ENCODE peak calls at places on chromosomes 4 and X, in five cellular contexts. One of them, this sample, is unnamed.

GRCh38 chr4:136865591-136865990 is 666.7 kb downstream of the PCDH18 start:
- DNase-seq in HCT116: no peak
- DNase-seq in left lung: no peak
- DNase-seq in fibroblast of pulmonary artery: no peak
- DNase-seq in gastrocnemius medialis: no peak
- DNase-seq in this sample: no peak

GRCh38 chrX:130172127-130172834 is 519 bp downstream of the RAB33A start:
- DNase-seq in left lung: no peak
- DNase-seq in HCT116: no peak
- DNase-seq in fibroblast of pulmonary artery: no peak
- DNase-seq in gastrocnemius medialis: no peak
- DNase-seq in this sample: no peak

GRCh38 chrX:75156537-75156945 is 458 bp upstream of the ABCB7 start:
- DNase-seq in left lung: no peak
- DNase-seq in HCT116: no peak
- DNase-seq in gastrocnemius medialis: no peak
- DNase-seq in fibroblast of pulmonary artery: peak; percentile 57
- DNase-seq in this sample: peak; percentile 49

GRCh38 chr4:155474758-155475157 is 98.0 kb upstream of the MAP9 start:
- DNase-seq in fibroblast of pulmonary artery: no peak
- DNase-seq in gastrocnemius medialis: no peak
- DNase-seq in HCT116: no peak
- DNase-seq in left lung: no peak
- DNase-seq in this sample: peak; percentile 33

GRCh38 chr4:85024671-85025070 is 58.2 kb upstream of the WDFY3 start:
- DNase-seq in gastrocnemius medialis: no peak
- DNase-seq in left lung: no peak
- DNase-seq in HCT116: no peak
- DNase-seq in fibroblast of pulmonary artery: no peak
- DNase-seq in this sample: no peak

GRCh38 chrX:39196192-39197102 is 395.2 kb downstream of the MID1IP1 start:
- DNase-seq in fibroblast of pulmonary artery: no peak
- DNase-seq in gastrocnemius medialis: peak; percentile 35
- DNase-seq in left lung: no peak
- DNase-seq in HCT116: peak; percentile 26
- DNase-seq in this sample: peak; percentile 37

GRCh38 chrX:129980043-129980442 is 2.4 kb upstream of the BCORL1 start:
- DNase-seq in left lung: peak; percentile 77
- DNase-seq in HCT116: no peak
- DNase-seq in fibroblast of pulmonary artery: no peak
- DNase-seq in gastrocnemius medialis: no peak
- DNase-seq in this sample: no peak

GRCh38 chr4:74754218-74754617 is 40.1 kb downstream of the BTC start:
- DNase-seq in HCT116: no peak
- DNase-seq in left lung: no peak
- DNase-seq in fibroblast of pulmonary artery: no peak
- DNase-seq in gastrocnemius medialis: no peak
- DNase-seq in this sample: no peak

GRCh38 chrX:23789386-23790146 is 6.6 kb downstream of the SAT1 start:
- DNase-seq in left lung: no peak
- DNase-seq in gastrocnemius medialis: no peak
- DNase-seq in HCT116: no peak
- DNase-seq in fibroblast of pulmonary artery: no peak
- DNase-seq in this sample: no peak

GRCh38 chr4:146855761-146856160 is 89.9 kb downstream of the TTC29 start:
- DNase-seq in HCT116: no peak
- DNase-seq in fibroblast of pulmonary artery: no peak
- DNase-seq in gastrocnemius medialis: no peak
- DNase-seq in left lung: no peak
- DNase-seq in this sample: no peak

GRCh38 chrX:124211312-124211942 is 121.0 kb upstream of the TEX13D start:
- DNase-seq in fibroblast of pulmonary artery: peak; percentile 20
- DNase-seq in gastrocnemius medialis: no peak
- DNase-seq in HCT116: peak; percentile 8
- DNase-seq in left lung: no peak
- DNase-seq in this sample: peak; percentile 6

DNA sequence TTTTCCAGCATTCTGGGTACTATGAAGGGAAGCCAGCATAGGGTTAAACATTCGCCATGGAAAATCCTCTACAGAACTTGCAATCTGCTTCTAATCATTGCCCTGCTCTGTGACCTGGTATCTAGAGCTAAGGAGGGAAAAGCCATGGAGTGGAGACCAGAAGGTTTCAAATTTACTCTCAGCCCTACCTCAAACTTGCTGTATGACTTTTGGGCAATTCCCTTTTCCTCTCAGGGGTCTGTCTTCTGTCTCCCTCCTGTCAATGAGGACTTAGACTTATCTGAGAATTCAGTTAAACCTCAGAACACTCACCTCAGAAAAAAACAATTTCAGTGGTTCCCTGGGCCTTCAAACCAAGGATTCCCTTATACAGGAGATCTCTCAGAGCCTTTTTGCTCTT is 29.1 kb downstream of the ARHGEF9 start:
- DNase-seq in left lung: no peak
- DNase-seq in fibroblast of pulmonary artery: no peak
- DNase-seq in HCT116: no peak
- DNase-seq in gastrocnemius medialis: no peak
- DNase-seq in this sample: no peak
- H3K4me3 ChIP-seq in left lung: peak overlapping the region; percentile 59
- H3K4me3 ChIP-seq in fibroblast of pulmonary artery: no peak overlapping the region
- H3K4me3 ChIP-seq in HCT116: peak overlapping the region; percentile 71
- H3K4me3 ChIP-seq in gastrocnemius medialis: no peak overlapping the region
- H3K4me3 ChIP-seq in this sample: peak overlapping the region; percentile 68

DNA sequence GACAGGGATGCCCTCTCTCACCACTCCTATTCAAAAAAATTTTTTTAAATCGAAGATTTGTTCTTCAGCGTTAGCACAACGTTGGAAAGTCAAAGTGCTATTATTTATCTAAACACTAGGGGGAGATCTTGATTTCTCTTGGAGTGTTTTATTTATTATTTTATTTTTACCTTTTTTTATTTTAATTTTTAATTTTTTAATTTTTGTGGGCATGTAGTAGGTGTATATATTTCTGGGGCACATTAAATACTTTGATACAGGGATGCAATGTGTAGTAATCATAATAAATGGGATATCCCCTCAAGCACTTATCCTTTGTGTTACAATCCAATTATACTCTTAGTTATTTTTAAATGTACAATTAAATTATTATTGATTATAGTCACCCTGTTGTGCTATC is 37.4 kb upstream of the SLC10A4 start:
- DNase-seq in HCT116: no peak
- DNase-seq in fibroblast of pulmonary artery: peak; percentile 49
- DNase-seq in gastrocnemius medialis: no peak
- DNase-seq in left lung: no peak
- DNase-seq in this sample: peak; percentile 31
- TF ChIP-seq CTCF in HCT116: peak; percentile 24
- TF ChIP-seq CTCF in fibroblast of pulmonary artery: peak; percentile 46
- TF ChIP-seq CTCF in gastrocnemius medialis: peak; percentile 47
- TF ChIP-seq CTCF in left lung: peak; percentile 45
- TF ChIP-seq CTCF in this sample: peak; percentile 37

DNA sequence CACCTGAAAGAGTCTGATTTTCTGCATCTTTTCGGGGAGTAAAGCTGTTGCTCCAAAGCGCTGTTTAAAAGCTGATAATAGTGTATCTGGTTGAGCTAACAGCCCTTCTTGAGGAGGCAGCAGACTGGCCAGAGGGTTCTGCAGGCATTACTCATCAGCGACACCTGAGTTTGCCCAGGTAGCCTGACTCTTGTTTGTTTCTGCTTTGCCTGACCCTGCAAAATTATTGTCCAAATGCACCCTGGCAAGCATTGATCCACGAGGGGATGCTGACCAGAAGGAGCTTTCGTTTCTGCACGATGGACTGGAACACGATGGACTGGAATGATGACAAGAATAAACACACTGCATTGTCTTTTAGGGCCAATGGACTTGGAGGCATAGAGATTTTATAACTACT is 6.2 kb downstream of the CD99 start:
- DNase-seq in gastrocnemius medialis: no peak
- DNase-seq in HCT116: no peak
- DNase-seq in left lung: no peak
- DNase-seq in fibroblast of pulmonary artery: no peak
- DNase-seq in this sample: no peak
- H3K4me3 ChIP-seq in gastrocnemius medialis: peak overlapping the region; percentile 13
- H3K4me3 ChIP-seq in HCT116: no peak overlapping the region
- H3K4me3 ChIP-seq in left lung: peak overlapping the region; percentile 9
- H3K4me3 ChIP-seq in fibroblast of pulmonary artery: no peak overlapping the region
- H3K4me3 ChIP-seq in this sample: no peak overlapping the region

GRCh38 chr4:38056024-38056685 is 96.0 kb downstream of the PTTG2 start:
- DNase-seq in gastrocnemius medialis: no peak
- DNase-seq in fibroblast of pulmonary artery: no peak
- DNase-seq in HCT116: no peak
- DNase-seq in left lung: no peak
- DNase-seq in this sample: no peak

GRCh38 chr4:38058186-38058585 is 98.0 kb downstream of the PTTG2 start:
- DNase-seq in left lung: no peak
- DNase-seq in fibroblast of pulmonary artery: no peak
- DNase-seq in gastrocnemius medialis: no peak
- DNase-seq in HCT116: no peak
- DNase-seq in this sample: no peak

GRCh38 chr4:38050560-38051350 is 90.6 kb downstream of the PTTG2 start:
- DNase-seq in HCT116: no peak
- DNase-seq in left lung: no peak
- DNase-seq in gastrocnemius medialis: no peak
- DNase-seq in fibroblast of pulmonary artery: peak; percentile 78
- DNase-seq in this sample: peak; percentile 76

GRCh38 chr4:38060829-38061431 is 100.7 kb downstream of the PTTG2 start:
- DNase-seq in left lung: no peak
- DNase-seq in gastrocnemius medialis: no peak
- DNase-seq in fibroblast of pulmonary artery: peak; percentile 74
- DNase-seq in HCT116: no peak
- DNase-seq in this sample: peak; percentile 74

DNA sequence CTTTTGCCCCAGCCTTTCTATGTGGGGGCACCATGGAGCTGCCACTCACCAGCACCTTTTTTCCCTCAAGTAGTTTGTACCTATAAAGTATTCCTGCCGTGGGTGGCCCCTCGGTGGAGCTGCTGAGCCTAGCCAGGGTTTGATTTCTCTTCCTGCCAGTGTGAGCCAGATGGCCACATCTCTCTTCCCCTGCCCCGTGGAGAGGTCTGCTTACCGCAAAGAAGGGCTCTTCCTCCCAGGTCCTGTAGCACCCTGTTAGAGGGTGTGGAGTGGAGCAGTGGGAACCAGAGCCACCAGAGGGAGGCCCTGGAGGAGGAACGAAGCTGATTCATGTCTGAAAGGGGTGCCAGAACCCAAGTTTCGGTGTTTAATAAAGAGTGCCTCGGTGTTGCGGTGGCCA is 95.4 kb downstream of the PTTG2 start:
- DNase-seq in fibroblast of pulmonary artery: no peak
- DNase-seq in gastrocnemius medialis: no peak
- DNase-seq in left lung: no peak
- DNase-seq in HCT116: no peak
- DNase-seq in this sample: no peak
- TF ChIP-seq CTCF in fibroblast of pulmonary artery: no peak
- TF ChIP-seq CTCF in gastrocnemius medialis: no peak
- TF ChIP-seq CTCF in left lung: no peak
- TF ChIP-seq CTCF in HCT116: no peak
- TF ChIP-seq CTCF in this sample: no peak

DNA sequence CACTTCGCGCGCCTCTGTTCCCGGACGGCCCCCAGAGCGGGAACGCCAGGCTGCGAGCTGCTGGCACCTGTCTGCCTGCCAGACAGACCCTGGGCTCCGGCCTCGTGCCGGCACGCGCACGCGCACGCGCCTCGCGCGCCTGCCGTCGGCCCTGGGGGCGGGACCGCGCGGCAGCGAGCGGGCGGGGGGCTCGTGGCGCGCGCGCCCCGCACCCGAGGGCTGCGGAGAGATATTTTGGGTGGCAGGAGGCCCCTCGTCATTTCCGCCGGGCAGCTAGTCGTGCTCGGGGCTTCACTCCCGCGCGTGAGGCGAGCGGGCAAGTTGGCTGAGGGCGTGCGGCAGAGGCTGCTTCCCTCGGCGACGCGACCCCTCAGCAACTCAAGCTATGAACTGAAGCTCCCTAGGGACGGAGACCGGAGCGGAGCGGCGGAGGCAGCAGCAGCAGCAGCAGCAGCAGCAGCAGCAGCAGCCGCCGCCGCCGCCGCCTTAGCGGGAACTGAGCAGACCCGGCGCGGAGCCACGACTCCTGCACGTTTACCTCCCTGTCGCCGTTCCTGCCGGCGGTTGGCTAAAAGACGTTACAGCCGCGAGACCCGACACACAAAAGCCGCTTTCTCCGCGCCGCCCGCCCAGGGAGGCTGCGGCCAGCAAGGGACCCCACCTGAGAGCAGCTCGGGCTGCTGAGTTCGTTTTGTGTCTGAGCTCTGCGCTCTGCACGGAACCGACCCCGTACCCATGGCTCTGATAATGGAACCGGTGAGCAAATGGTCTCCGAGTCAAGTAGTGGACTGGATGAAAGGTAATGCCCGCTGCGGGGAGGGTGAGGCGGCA is at the start of gene CNKSR2:
- DNase-seq in fibroblast of pulmonary artery: peak; percentile 8
- DNase-seq in left lung: peak; percentile 77
- DNase-seq in HCT116: no peak
- DNase-seq in gastrocnemius medialis: peak; percentile 18
- DNase-seq in this sample: peak; percentile 3
- H3K4me3 ChIP-seq in fibroblast of pulmonary artery: peak within 1 kb of the TSS; percentile 43
- H3K4me3 ChIP-seq in left lung: peak within 1 kb of the TSS; percentile 38
- H3K4me3 ChIP-seq in HCT116: no peak within 1 kb of the TSS
- H3K4me3 ChIP-seq in gastrocnemius medialis: peak within 1 kb of the TSS; percentile 57
- H3K4me3 ChIP-seq in this sample: peak within 1 kb of the TSS; percentile 47

This sample was measured in fibroblast of villous mesenchyme.